ENCODE peak calls at places on chromosome 5, in six cellular contexts. B is GM12878, F is GM12891, Z is HepG2, M is H1, X is K562. W is an unnamed sample.
A peak's percentile ranks its signal among the peaks of the same experiment; 100 is the strongest.

GRCh38 chr5:65190328-65191053 is 291.2 kb downstream of the ADAMTS6 start:
- DNase-seq in B (peak; percentile 17), M (no peak), X (no peak), F (no peak), Z (no peak), W (no peak)

GRCh38 chr5:75886706-75887105 is 169.5 kb upstream of the POC5 start:
- DNase-seq in B (no peak), M (no peak), F (no peak), Z (no peak), X (no peak), W (no peak)

GRCh38 chr5:74355456-74355855 is 285.1 kb downstream of the ENC1 start:
- DNase-seq in F (no peak), B (no peak), X (no peak), Z (no peak), M (no peak), W (no peak)

GRCh38 chr5:110354341-110354740 is 372.1 kb downstream of the TMEM232 start:
- DNase-seq in X (no peak), B (no peak), M (no peak), Z (no peak), F (no peak), W (no peak)

GRCh38 chr5:109907189-109907588 is 217.5 kb downstream of the MAN2A1 start:
- DNase-seq in F (no peak), M (no peak), X (no peak), B (no peak), Z (peak; percentile 67), W (no peak)

GRCh38 chr5:178207183-178207916 is 3.0 kb downstream of the HNRNPAB start:
- DNase-seq in F (no peak), M (no peak), B (no peak), Z (peak; percentile 32), X (no peak), W (no peak)

GRCh38 chr5:78745985-78746384 is 97.4 kb upstream of the LHFPL2 start:
- DNase-seq in Z (no peak), X (no peak), F (no peak), B (no peak), M (no peak), W (no peak)

GRCh38 chr5:61275841-61276240 is 56.2 kb upstream of the ZSWIM6 start:
- DNase-seq in F (no peak), M (no peak), B (no peak), Z (no peak), X (peak; percentile 9), W (no peak)

GRCh38 chr5:65126192-65126591 is 355.5 kb downstream of the ADAMTS6 start:
- DNase-seq in B (no peak), X (no peak), F (no peak), Z (no peak), M (no peak), W (no peak)

GRCh38 chr5:104540448-104540847 is 977.9 kb upstream of the NUDT12 start:
- DNase-seq in F (no peak), B (no peak), X (no peak), M (no peak), Z (no peak), W (no peak)

GRCh38 chr5:169139381-169140125 is 161.4 kb downstream of the SLIT3 start:
- DNase-seq in M (no peak), F (no peak), B (no peak), Z (no peak), X (no peak), W (no peak)

GRCh38 chr5:50302815-50303490 is 138.1 kb downstream of the EMB start:
- DNase-seq in B (no peak), M (no peak), Z (no peak), X (no peak), F (no peak), W (no peak)

GRCh38 chr5:151646334-151646733 is 40.4 kb downstream of the SPARC start:
- DNase-seq in B (no peak), Z (no peak), X (no peak), F (no peak), M (no peak), W (no peak)

GRCh38 chr5:36507332-36507952 is 99.0 kb upstream of the SLC1A3 start:
- DNase-seq in Z (peak; percentile 59), X (peak; percentile 84), B (peak; percentile 3), F (peak; percentile 23), M (no peak), W (peak; percentile 31)

GRCh38 chr5:44646016-44646415 is 162.7 kb upstream of the MRPS30 start:
- DNase-seq in F (no peak), Z (no peak), B (no peak), M (no peak), X (no peak), W (no peak)

GRCh38 chr5:139650031-139650688 is 2.0 kb downstream of the CXXC5 start:
- DNase-seq in Z (no peak), X (peak; percentile 77), B (no peak), F (no peak), M (no peak), W (no peak)

GRCh38 chr5:132496631-132497487 is 6.3 kb upstream of the IRF1 start:
- DNase-seq in B (no peak), X (peak; percentile 91), Z (peak; percentile 64), M (no peak), F (peak; percentile 59), W (peak; percentile 76)

GRCh38 chr5:132627470-132627869 is 30.5 kb upstream of the IL13 start:
- DNase-seq in X (no peak), B (no peak), M (no peak), F (no peak), Z (no peak), W (no peak)

GRCh38 chr5:150256416-150257064 is 33.0 kb downstream of the CAMK2A start:
- DNase-seq in X (peak; percentile 28), Z (peak; percentile 34), B (no peak), F (no peak), M (no peak), W (no peak)

GRCh38 chr5:76314643-76315042 is 88.4 kb upstream of the IQGAP2 start:
- DNase-seq in M (no peak), F (no peak), X (no peak), Z (peak; percentile 24), B (no peak), W (no peak)

GRCh38 chr5:41252036-41252435 is 38.7 kb upstream of the C6 start:
- DNase-seq in M (no peak), B (no peak), F (no peak), X (no peak), Z (no peak), W (no peak)

GRCh38 chr5:150763023-150763793 is 4.4 kb upstream of the DCTN4 start:
- DNase-seq in Z (peak; percentile 80), X (peak; percentile 96), B (no peak), M (no peak), F (no peak), W (no peak)

GRCh38 chr5:36606437-36607113 is at the start of gene SLC1A3:
- DNase-seq in Z (no peak), X (peak; percentile 10), F (no peak), B (peak; percentile 28), M (no peak), W (no peak)

GRCh38 chr5:93510626-93511420 is 70.2 kb downstream of the NR2F1-AS1 start:
- DNase-seq in F (no peak), B (no peak), Z (no peak), X (no peak), M (no peak), W (no peak)

GRCh38 chr5:150265984-150266383 is 23.6 kb downstream of the CAMK2A start:
- DNase-seq in Z (no peak), X (no peak), M (no peak), B (no peak), F (no peak), W (no peak)

GRCh38 chr5:1005904-1006655 is 2.5 kb upstream of the NKD2 start:
- DNase-seq in X (no peak), M (no peak), Z (no peak), F (no peak), B (no peak), W (no peak)

GRCh38 chr5:139644646-139645494 is 3.3 kb upstream of the CXXC5 start:
- DNase-seq in Z (no peak), B (no peak), F (no peak), X (peak; percentile 7), M (no peak), W (no peak)

GRCh38 chr5:152861231-152861630 is 456.2 kb upstream of the NMUR2 start:
- DNase-seq in B (no peak), M (no peak), F (no peak), X (no peak), Z (no peak), W (no peak)

GRCh38 chr5:40682431-40683017 is 2.8 kb downstream of the PTGER4 start:
- DNase-seq in Z (no peak), B (no peak), F (no peak), M (no peak), X (no peak), W (no peak)

GRCh38 chr5:5421961-5422818 is at the start of gene ICE1:
- DNase-seq in X (peak; percentile 99), F (peak; percentile 74), Z (peak; percentile 97), B (peak; percentile 91), M (peak; percentile 99), W (peak; percentile 64)
- TF ChIP-seq POLR2A in X (peak; percentile 89), F (peak; percentile 66), Z (peak; percentile 77), B (peak; percentile 94), M (peak; percentile 78), W (peak; percentile 85)

GRCh38 chr5:88691945-88692868 is 190.8 kb downstream of the MEF2C start:
- DNase-seq in M (no peak), F (no peak), B (no peak), Z (no peak), X (no peak), W (no peak)
- TF ChIP-seq POLR2AphosphoS5 in M (no peak), F (no peak), B (no peak), Z (no peak), X (no peak), W (no peak)

DNA sequence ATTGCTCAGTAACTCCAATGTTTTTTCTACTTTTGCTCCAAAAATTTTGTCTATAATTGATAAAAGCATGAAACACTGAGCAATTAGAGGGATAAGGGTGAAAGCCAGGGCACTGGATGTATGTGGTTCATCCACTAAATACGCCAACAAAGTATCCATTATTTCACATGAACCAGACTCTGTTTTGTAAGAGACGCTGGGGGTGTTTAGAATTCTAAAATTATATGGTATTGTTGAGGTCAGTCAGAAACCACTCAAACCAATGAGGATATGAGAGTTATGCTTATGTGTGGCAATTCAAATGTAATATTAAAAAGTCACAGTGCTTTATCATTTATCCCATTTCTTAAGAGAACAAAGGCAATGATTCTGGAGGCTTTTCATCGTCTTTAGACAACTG is 220.2 kb downstream of the EFNA5 start:
- DNase-seq in M (no peak), F (no peak), Z (no peak), B (no peak), X (no peak), W (no peak)
- TF ChIP-seq TAF1 in M (no peak), F (no peak), Z (no peak), B (no peak), X (no peak), W (no peak)

GRCh38 chr5:135064235-135064570 is 30.2 kb upstream of the PITX1 start:
- DNase-seq in B (no peak), F (no peak), M (no peak), X (no peak), Z (no peak), W (no peak)

GRCh38 chr5:135065306-135066265 is 31.6 kb upstream of the PITX1 start:
- DNase-seq in X (no peak), M (no peak), Z (no peak), B (no peak), F (no peak), W (no peak)

GRCh38 chr5:135069016-135069770 is 35.2 kb upstream of the PITX1 start:
- DNase-seq in X (no peak), M (no peak), Z (no peak), F (no peak), B (no peak), W (no peak)

GRCh38 chr5:135067587-135067986 is 33.6 kb upstream of the PITX1 start:
- DNase-seq in F (no peak), Z (no peak), X (no peak), B (no peak), M (no peak), W (no peak)

GRCh38 chr5:135066781-135067430 is 32.9 kb upstream of the PITX1 start:
- DNase-seq in B (no peak), F (no peak), X (no peak), Z (no peak), M (no peak), W (no peak)
- TF ChIP-seq POLR2A in B (no peak), F (no peak), X (no peak), Z (no peak), M (no peak), W (no peak)